ENCODE peak calls at places on chromosomes 13 and 19, in seven cellular contexts. C is nephron progenitor cell; I is NCI-H524 treated with DMSO at 0.1 percent for 48 hours; V is globus pallidus; E is GM19239; H is H4; T is activated CD4-positive, alpha-beta T cell treated with anti-CD3 and anti-CD28 coated beads, Interleukin-2, amount 50 U/mL, for 24 hours. M is an unnamed sample.

GRCh38 chr19:39430675-39431593 is 4.8 kb downstream of the RPS16 start:
- DNase-seq in C (no peak), I (no peak), V (no peak), E (no peak), H (peak), T (peak), M (peak)

GRCh38 chr19:55216461-55217198 is 7.3 kb upstream of the PTPRH start:
- DNase-seq in C (peak), I (peak), V (peak), E (no peak), H (peak), T (peak), M (peak)

GRCh38 chr13:40181203-40181845 is 485.1 kb downstream of the FOXO1 start:
- DNase-seq in C (no peak), I (no peak), V (no peak), E (no peak), H (peak), T (no peak), M (peak)

GRCh38 chr13:19062019-19062646 is 119.5 kb downstream of the TUBA3C start:
- DNase-seq in C (no peak), I (no peak), V (no peak), E (no peak), H (no peak), T (no peak), M (no peak)

GRCh38 chr13:42233726-42234125 is 38.2 kb upstream of the AKAP11 start:
- DNase-seq in C (no peak), I (no peak), V (no peak), E (no peak), H (no peak), T (no peak), M (no peak)

GRCh38 chr13:101916758-101917474 is 464.4 kb downstream of the ITGBL1 start:
- DNase-seq in C (peak), I (no peak), V (no peak), E (no peak), H (no peak), T (no peak), M (no peak)

GRCh38 chr19:42370068-42370520 is 20.0 kb downstream of the CNFN start:
- DNase-seq in C (no peak), I (no peak), V (no peak), E (no peak), H (no peak), T (no peak), M (peak)

GRCh38 chr19:35444735-35445134 is 3.3 kb upstream of the FFAR2 start:
- DNase-seq in C (no peak), I (no peak), V (no peak), E (no peak), H (no peak), T (no peak), M (no peak)

GRCh38 chr13:24716446-24716845 is 36.2 kb downstream of the ATP12A start:
- DNase-seq in C (no peak), I (no peak), V (no peak), E (no peak), H (no peak), T (no peak), M (no peak)

GRCh38 chr13:34201050-34201913 is 383.3 kb downstream of the RFC3 start:
- DNase-seq in C (no peak), I (no peak), V (no peak), E (no peak), H (no peak), T (no peak), M (peak)

GRCh38 chr19:18176367-18177310 is 3.0 kb downstream of the IFI30 start:
- DNase-seq in C (no peak), I (no peak), V (no peak), E (no peak), H (no peak), T (no peak), M (no peak)

GRCh38 chr19:10334340-10335148 is 1.2 kb upstream of the RAVER1 start:
- DNase-seq in C (peak), I (no peak), V (peak), E (no peak), H (peak), T (no peak), M (peak)

GRCh38 chr19:38270587-38271167 is 6.3 kb downstream of the SPINT2 start:
- DNase-seq in C (no peak), I (no peak), V (no peak), E (no peak), H (no peak), T (no peak), M (no peak)

GRCh38 chr19:43331435-43332010 is 22.0 kb upstream of the CD177 start:
- DNase-seq in C (no peak), I (no peak), V (no peak), E (no peak), H (no peak), T (no peak), M (no peak)

GRCh38 chr19:13986348-13986904 is 19.7 kb downstream of the RFX1 start:
- DNase-seq in C (peak), I (no peak), V (peak), E (peak), H (no peak), T (peak), M (peak)

GRCh38 chr19:48738557-48739399 is 1.6 kb downstream of the RASIP1 start:
- DNase-seq in C (peak), I (peak), V (peak), E (peak), H (peak), T (peak), M (peak)

GRCh38 chr19:53109527-53109926 is 6.3 kb upstream of the ZNF160 start:
- DNase-seq in C (no peak), I (no peak), V (no peak), E (no peak), H (no peak), T (no peak), M (no peak)

GRCh38 chr19:17103177-17103576 is 27.6 kb downstream of the MYO9B start:
- DNase-seq in C (peak), I (no peak), V (no peak), E (no peak), H (peak), T (no peak), M (no peak)

GRCh38 chr19:6459356-6460098 is at the start of gene SLC25A23:
- DNase-seq in C (peak), I (no peak), V (peak), E (peak), H (peak), T (peak), M (peak)

GRCh38 chr13:94427313-94427712 is 52.2 kb downstream of the DCT start:
- DNase-seq in C (no peak), I (no peak), V (no peak), E (no peak), H (no peak), T (no peak), M (peak)

GRCh38 chr13:44413095-44413494 is 39.5 kb downstream of the SERP2 start:
- DNase-seq in C (no peak), I (no peak), V (no peak), E (no peak), H (no peak), T (no peak), M (no peak)

GRCh38 chr13:27573265-27573664 is 47.1 kb downstream of the LNX2 start:
- DNase-seq in C (no peak), I (no peak), V (no peak), E (no peak), H (peak), T (no peak), M (no peak)

GRCh38 chr13:90787007-90787406 is 560.5 kb upstream of the MIR17HG start:
- DNase-seq in C (no peak), I (no peak), V (no peak), E (no peak), H (no peak), T (no peak), M (no peak)

GRCh38 chr13:49561064-49561410 is 24.3 kb downstream of the RCBTB1 start:
- DNase-seq in C (no peak), I (no peak), V (no peak), E (no peak), H (no peak), T (no peak), M (no peak)

GRCh38 chr13:29849071-29849541 is 1.3 kb downstream of the UBL3 start:
- DNase-seq in C (no peak), I (peak), V (peak), E (no peak), H (no peak), T (no peak), M (peak)